ENCODE peak calls at places on chromosomes 5 and 9, in five cellular contexts. U, A, M, N and B are unnamed samples.

GRCh38 chr9:110808599-110808980 is 140.0 kb downstream of the MUSK start:
- DNase-seq in U (no peak), A (no peak), M (no peak), N (no peak), B (no peak)

GRCh38 chr9:8857330-8858249 is 1058.0 kb upstream of the DMAC1 start:
- DNase-seq in U (peak), A (peak), M (peak), N (no peak), B (no peak)

GRCh38 chr5:39604491-39604890 is 179.7 kb upstream of the DAB2 start:
- DNase-seq in U (no peak), A (no peak), M (no peak), N (no peak), B (no peak)

GRCh38 chr9:75069171-75069570 is 18.8 kb downstream of the NMRK1 start:
- DNase-seq in U (no peak), A (no peak), M (no peak), N (no peak), B (no peak)

GRCh38 chr5:181246276-181247050 is 2.8 kb upstream of the RACK1 start:
- DNase-seq in U (peak), A (peak), M (peak), N (peak), B (peak)

GRCh38 chr5:154753792-154754191 is 1.4 kb upstream of the LARP1 start:
- DNase-seq in U (no peak), A (peak), M (peak), N (peak), B (no peak)

GRCh38 chr5:115666023-115666422 is 40.2 kb upstream of the TMED7 start:
- DNase-seq in U (no peak), A (no peak), M (no peak), N (no peak), B (no peak)

GRCh38 chr9:70551391-70551790 is 136.9 kb upstream of the KLF9 start:
- DNase-seq in U (peak), A (no peak), M (no peak), N (no peak), B (no peak)

GRCh38 chr9:136105398-136106135 is 10.5 kb upstream of the NACC2 start:
- DNase-seq in U (peak), A (peak), M (peak), N (no peak), B (no peak)

GRCh38 chr5:114360816-114361723 is 800 bp upstream of the KCNN2 start:
- DNase-seq in U (peak), A (no peak), M (peak), N (no peak), B (no peak)

GRCh38 chr5:139584137-139584536 is 23.0 kb downstream of the UBE2D2 start:
- DNase-seq in U (no peak), A (no peak), M (no peak), N (no peak), B (no peak)

GRCh38 chr5:166651234-166651633 is 1640.2 kb upstream of the WWC1 start:
- DNase-seq in U (no peak), A (no peak), M (no peak), N (no peak), B (no peak)

GRCh38 chr9:134175291-134175807 is 11.0 kb upstream of the RNU6ATAC start:
- DNase-seq in U (peak), A (no peak), M (peak), N (no peak), B (no peak)

GRCh38 chr5:74629326-74629725 is 11.2 kb downstream of the ENC1 start:
- DNase-seq in U (no peak), A (no peak), M (no peak), N (no peak), B (no peak)

GRCh38 chr9:130172858-130173461 is 756 bp downstream of the NCS1 start:
- DNase-seq in U (peak), A (no peak), M (no peak), N (no peak), B (no peak)

GRCh38 chr9:126520453-126520852 is 93.3 kb upstream of the LMX1B start:
- DNase-seq in U (no peak), A (no peak), M (no peak), N (no peak), B (no peak)

GRCh38 chr5:174720612-174721521 is 3.5 kb upstream of the MSX2 start:
- DNase-seq in U (no peak), A (no peak), M (no peak), N (no peak), B (no peak)

GRCh38 chr5:59588922-59589321 is 304.6 kb downstream of the PDE4D start:
- DNase-seq in U (no peak), A (no peak), M (no peak), N (no peak), B (no peak)

GRCh38 chr5:54523534-54523933 is 6.0 kb downstream of the SNX18 start:
- DNase-seq in U (no peak), A (no peak), M (no peak), N (no peak), B (no peak)

GRCh38 chr5:150294551-150295071 is 5.0 kb upstream of the CAMK2A start:
- DNase-seq in U (no peak), A (no peak), M (no peak), N (no peak), B (no peak)

GRCh38 chr5:146025108-146025507 is 80.3 kb downstream of the PLAC8L1 start:
- DNase-seq in U (no peak), A (no peak), M (no peak), N (no peak), B (no peak)

GRCh38 chr5:88144219-88145040 is 124.2 kb downstream of the TMEM161B start:
- DNase-seq in U (no peak), A (no peak), M (peak), N (no peak), B (no peak)

GRCh38 chr9:37621299-37621934 is 29.0 kb upstream of the TOMM5 start:
- DNase-seq in U (no peak), A (peak), M (no peak), N (no peak), B (no peak)

GRCh38 chr5:67364381-67364970 is 167.9 kb upstream of the CD180 start:
- DNase-seq in U (no peak), A (no peak), M (no peak), N (no peak), B (no peak)